ENCODE peak calls at places on chromosomes 7 and 10, in eight cellular contexts. One of them, this sample, is unnamed.

GRCh38 chr10:75335191-75335590 is 66.4 kb downstream of the ZNF503 start:
- DNase-seq in pancreas: no peak
- DNase-seq in cardiac fibroblast: no peak
- DNase-seq in PC-3: no peak
- DNase-seq in HCT116: no peak
- DNase-seq in esophagus squamous epithelium: no peak
- DNase-seq in retinal pigment epithelial cell: no peak
- DNase-seq in hepatocyte: no peak
- DNase-seq in this sample: no peak

GRCh38 chr7:82527831-82528230 is 84.3 kb upstream of the CACNA2D1 start:
- DNase-seq in retinal pigment epithelial cell: no peak
- DNase-seq in cardiac fibroblast: peak
- DNase-seq in esophagus squamous epithelium: no peak
- DNase-seq in pancreas: no peak
- DNase-seq in hepatocyte: no peak
- DNase-seq in PC-3: peak
- DNase-seq in HCT116: no peak
- DNase-seq in this sample: no peak

GRCh38 chr10:76429331-76429625 is 997.9 kb downstream of the LRMDA start:
- DNase-seq in PC-3: no peak
- DNase-seq in HCT116: no peak
- DNase-seq in pancreas: no peak
- DNase-seq in cardiac fibroblast: no peak
- DNase-seq in hepatocyte: no peak
- DNase-seq in esophagus squamous epithelium: no peak
- DNase-seq in retinal pigment epithelial cell: no peak
- DNase-seq in this sample: no peak

GRCh38 chr7:27576360-27576944 is 86.2 kb downstream of the HIBADH start:
- DNase-seq in hepatocyte: peak
- DNase-seq in retinal pigment epithelial cell: no peak
- DNase-seq in pancreas: no peak
- DNase-seq in HCT116: peak
- DNase-seq in cardiac fibroblast: peak
- DNase-seq in esophagus squamous epithelium: no peak
- DNase-seq in PC-3: peak
- DNase-seq in this sample: no peak

GRCh38 chr7:144019457-144019856 is 19.3 kb downstream of the OR6B1 start:
- DNase-seq in retinal pigment epithelial cell: peak
- DNase-seq in cardiac fibroblast: peak
- DNase-seq in hepatocyte: peak
- DNase-seq in esophagus squamous epithelium: no peak
- DNase-seq in pancreas: no peak
- DNase-seq in PC-3: peak
- DNase-seq in HCT116: no peak
- DNase-seq in this sample: peak

GRCh38 chr7:77475181-77475580 is 59.0 kb upstream of the GSAP start:
- DNase-seq in retinal pigment epithelial cell: no peak
- DNase-seq in PC-3: no peak
- DNase-seq in HCT116: no peak
- DNase-seq in esophagus squamous epithelium: no peak
- DNase-seq in cardiac fibroblast: no peak
- DNase-seq in hepatocyte: no peak
- DNase-seq in pancreas: no peak
- DNase-seq in this sample: no peak

GRCh38 chr10:73433538-73433867 is at the start of gene MSS51:
- DNase-seq in retinal pigment epithelial cell: no peak
- DNase-seq in HCT116: no peak
- DNase-seq in esophagus squamous epithelium: no peak
- DNase-seq in hepatocyte: no peak
- DNase-seq in pancreas: no peak
- DNase-seq in cardiac fibroblast: no peak
- DNase-seq in PC-3: no peak
- DNase-seq in this sample: no peak

GRCh38 chr10:86212391-86212700 is 154.2 kb downstream of the GRID1 start:
- DNase-seq in esophagus squamous epithelium: no peak
- DNase-seq in cardiac fibroblast: no peak
- DNase-seq in pancreas: no peak
- DNase-seq in HCT116: no peak
- DNase-seq in retinal pigment epithelial cell: no peak
- DNase-seq in hepatocyte: no peak
- DNase-seq in PC-3: no peak
- DNase-seq in this sample: no peak

GRCh38 chr10:98425511-98426352 is 10.8 kb upstream of the PYROXD2 start:
- DNase-seq in HCT116: peak
- DNase-seq in cardiac fibroblast: peak
- DNase-seq in esophagus squamous epithelium: no peak
- DNase-seq in hepatocyte: peak
- DNase-seq in retinal pigment epithelial cell: no peak
- DNase-seq in PC-3: peak
- DNase-seq in pancreas: peak
- DNase-seq in this sample: no peak

GRCh38 chr7:90621130-90621891 is 25.2 kb downstream of the CDK14 start:
- DNase-seq in PC-3: peak
- DNase-seq in cardiac fibroblast: peak
- DNase-seq in HCT116: no peak
- DNase-seq in hepatocyte: no peak
- DNase-seq in pancreas: no peak
- DNase-seq in esophagus squamous epithelium: no peak
- DNase-seq in retinal pigment epithelial cell: no peak
- DNase-seq in this sample: no peak

GRCh38 chr10:72331575-72332422 is 22.9 kb downstream of the DNAJB12 start:
- DNase-seq in pancreas: peak
- DNase-seq in retinal pigment epithelial cell: peak
- DNase-seq in PC-3: peak
- DNase-seq in hepatocyte: peak
- DNase-seq in cardiac fibroblast: peak
- DNase-seq in esophagus squamous epithelium: peak
- DNase-seq in HCT116: peak
- DNase-seq in this sample: no peak
- TF ChIP-seq CTCF in pancreas: peak
- TF ChIP-seq CTCF in retinal pigment epithelial cell: peak
- TF ChIP-seq CTCF in PC-3: no peak
- TF ChIP-seq CTCF in hepatocyte: no peak
- TF ChIP-seq CTCF in cardiac fibroblast: no peak
- TF ChIP-seq CTCF in esophagus squamous epithelium: peak
- TF ChIP-seq CTCF in HCT116: no peak
- TF ChIP-seq CTCF in this sample: no peak

GRCh38 chr7:51255050-51255449 is 61.6 kb downstream of the COBL start:
- DNase-seq in PC-3: no peak
- DNase-seq in cardiac fibroblast: no peak
- DNase-seq in hepatocyte: no peak
- DNase-seq in esophagus squamous epithelium: no peak
- DNase-seq in HCT116: no peak
- DNase-seq in pancreas: no peak
- DNase-seq in retinal pigment epithelial cell: no peak
- DNase-seq in this sample: no peak

GRCh38 chr7:51250517-51250916 is 66.1 kb downstream of the COBL start:
- DNase-seq in cardiac fibroblast: no peak
- DNase-seq in esophagus squamous epithelium: no peak
- DNase-seq in PC-3: no peak
- DNase-seq in HCT116: no peak
- DNase-seq in pancreas: no peak
- DNase-seq in hepatocyte: no peak
- DNase-seq in retinal pigment epithelial cell: no peak
- DNase-seq in this sample: no peak

GRCh38 chr7:51255536-51256243 is 60.9 kb downstream of the COBL start:
- DNase-seq in HCT116: peak
- DNase-seq in retinal pigment epithelial cell: no peak
- DNase-seq in hepatocyte: no peak
- DNase-seq in esophagus squamous epithelium: no peak
- DNase-seq in cardiac fibroblast: no peak
- DNase-seq in PC-3: peak
- DNase-seq in pancreas: peak
- DNase-seq in this sample: no peak

GRCh38 chr7:51251292-51251691 is 65.3 kb downstream of the COBL start:
- DNase-seq in PC-3: peak
- DNase-seq in retinal pigment epithelial cell: no peak
- DNase-seq in esophagus squamous epithelium: no peak
- DNase-seq in cardiac fibroblast: no peak
- DNase-seq in hepatocyte: no peak
- DNase-seq in HCT116: no peak
- DNase-seq in pancreas: no peak
- DNase-seq in this sample: no peak

GRCh38 chr7:51253157-51253556 is 63.5 kb downstream of the COBL start:
- DNase-seq in cardiac fibroblast: no peak
- DNase-seq in retinal pigment epithelial cell: no peak
- DNase-seq in pancreas: no peak
- DNase-seq in HCT116: no peak
- DNase-seq in hepatocyte: no peak
- DNase-seq in PC-3: peak
- DNase-seq in esophagus squamous epithelium: no peak
- DNase-seq in this sample: no peak
- TF ChIP-seq CTCF in cardiac fibroblast: no peak
- TF ChIP-seq CTCF in retinal pigment epithelial cell: no peak
- TF ChIP-seq CTCF in pancreas: peak
- TF ChIP-seq CTCF in HCT116: peak
- TF ChIP-seq CTCF in hepatocyte: peak
- TF ChIP-seq CTCF in PC-3: peak
- TF ChIP-seq CTCF in esophagus squamous epithelium: no peak
- TF ChIP-seq CTCF in this sample: no peak

GRCh38 chr10:126391162-126391880 is 3.0 kb upstream of the ADAM12 start:
- DNase-seq in PC-3: no peak
- DNase-seq in cardiac fibroblast: peak
- DNase-seq in HCT116: no peak
- DNase-seq in esophagus squamous epithelium: no peak
- DNase-seq in hepatocyte: peak
- DNase-seq in retinal pigment epithelial cell: no peak
- DNase-seq in pancreas: no peak
- DNase-seq in this sample: no peak

GRCh38 chr10:126384269-126384873 is 3.9 kb downstream of the ADAM12 start:
- DNase-seq in retinal pigment epithelial cell: no peak
- DNase-seq in hepatocyte: no peak
- DNase-seq in esophagus squamous epithelium: no peak
- DNase-seq in cardiac fibroblast: peak
- DNase-seq in HCT116: no peak
- DNase-seq in PC-3: peak
- DNase-seq in pancreas: no peak
- DNase-seq in this sample: no peak

GRCh38 chr10:126387931-126388911 is at the start of gene ADAM12:
- DNase-seq in retinal pigment epithelial cell: no peak
- DNase-seq in PC-3: peak
- DNase-seq in hepatocyte: peak
- DNase-seq in cardiac fibroblast: peak
- DNase-seq in HCT116: no peak
- DNase-seq in pancreas: peak
- DNase-seq in esophagus squamous epithelium: no peak
- DNase-seq in this sample: no peak

GRCh38 chr10:126390324-126390723 is 2.0 kb upstream of the ADAM12 start:
- DNase-seq in PC-3: no peak
- DNase-seq in HCT116: no peak
- DNase-seq in esophagus squamous epithelium: no peak
- DNase-seq in cardiac fibroblast: no peak
- DNase-seq in hepatocyte: no peak
- DNase-seq in retinal pigment epithelial cell: no peak
- DNase-seq in pancreas: no peak
- DNase-seq in this sample: no peak

GRCh38 chr10:126387041-126387908 is 1.0 kb downstream of the ADAM12 start:
- DNase-seq in retinal pigment epithelial cell: no peak
- DNase-seq in cardiac fibroblast: peak
- DNase-seq in esophagus squamous epithelium: no peak
- DNase-seq in HCT116: no peak
- DNase-seq in PC-3: peak
- DNase-seq in hepatocyte: peak
- DNase-seq in pancreas: peak
- DNase-seq in this sample: no peak
- TF ChIP-seq CTCF in retinal pigment epithelial cell: peak
- TF ChIP-seq CTCF in cardiac fibroblast: peak
- TF ChIP-seq CTCF in esophagus squamous epithelium: peak
- TF ChIP-seq CTCF in HCT116: peak
- TF ChIP-seq CTCF in PC-3: peak
- TF ChIP-seq CTCF in hepatocyte: peak
- TF ChIP-seq CTCF in pancreas: peak
- TF ChIP-seq CTCF in this sample: peak

DNA sequence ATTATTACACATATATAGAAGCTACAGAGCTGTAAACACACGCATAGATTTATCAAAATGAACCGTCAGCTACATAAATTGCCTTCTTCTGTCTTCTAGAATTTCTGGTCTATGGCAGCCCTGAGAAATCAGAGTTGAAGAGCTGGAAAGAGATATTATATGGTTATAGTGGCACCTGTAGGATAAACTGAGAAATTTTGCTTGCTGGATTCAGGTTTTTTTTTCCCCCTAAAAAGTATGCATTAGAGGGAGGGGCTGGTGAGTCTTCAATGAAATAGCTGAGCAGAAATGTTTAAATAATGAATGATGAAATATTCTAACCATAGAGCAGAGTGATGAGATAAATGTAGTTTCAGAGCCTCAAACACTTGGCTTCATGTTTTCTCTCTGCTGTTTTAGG is 78.0 kb upstream of the DYNC1I1 start:
- DNase-seq in PC-3: no peak
- DNase-seq in pancreas: no peak
- DNase-seq in retinal pigment epithelial cell: no peak
- DNase-seq in hepatocyte: no peak
- DNase-seq in cardiac fibroblast: no peak
- DNase-seq in HCT116: no peak
- DNase-seq in esophagus squamous epithelium: no peak
- DNase-seq in this sample: no peak
- TF ChIP-seq CTCF in PC-3: no peak
- TF ChIP-seq CTCF in pancreas: no peak
- TF ChIP-seq CTCF in retinal pigment epithelial cell: no peak
- TF ChIP-seq CTCF in hepatocyte: no peak
- TF ChIP-seq CTCF in cardiac fibroblast: no peak
- TF ChIP-seq CTCF in HCT116: no peak
- TF ChIP-seq CTCF in esophagus squamous epithelium: no peak
- TF ChIP-seq CTCF in this sample: no peak

This sample was measured in AG09319.